ENCODE peak calls at places on chromosomes 5 and 9, in nine cellular contexts. U is keratinocyte, E is heart left ventricle, V is mucosa of descending colon, A is uterus, D is prostate gland, Z is spleen, O is HCT116, X is BJ. P is an unnamed sample. For H3K36me3, the result is how much of the 10 kb centered on the place peaks cover.

GRCh38 chr9:109238677-109239076 is 71.6 kb upstream of the FRRS1L start:
- DNase-seq in Z (no peak), O (no peak), U (no peak), X (no peak), E (no peak), D (no peak), V (no peak), A (no peak), P (no peak)

GRCh38 chr5:157343842-157344790 is 78.2 kb downstream of the CYFIP2 start:
- DNase-seq in X (no peak), V (no peak), A (no peak), Z (no peak), U (no peak), O (no peak), D (no peak), E (no peak), P (no peak)

GRCh38 chr5:21212026-21212425 is 1224.0 kb upstream of the CDH18 start:
- DNase-seq in V (no peak), O (no peak), Z (no peak), E (no peak), U (no peak), A (no peak), X (no peak), D (no peak), P (no peak)

GRCh38 chr5:6594066-6594465 is 38.8 kb downstream of the NSUN2 start:
- DNase-seq in U (no peak), A (no peak), V (no peak), E (no peak), Z (no peak), D (no peak), O (no peak), X (no peak), P (no peak)

GRCh38 chr5:141513021-141513626 is 24.2 kb downstream of the PCDHGC5 start:
- DNase-seq in V (peak), U (no peak), D (peak), X (no peak), E (peak), Z (peak), A (peak), O (no peak), P (no peak)

GRCh38 chr5:157486861-157487260 is 26.8 kb downstream of the NIPAL4 start:
- DNase-seq in E (no peak), A (no peak), V (no peak), D (no peak), U (no peak), X (no peak), O (no peak), Z (no peak), P (no peak)

GRCh38 chr5:93622240-93622885 is 39.3 kb downstream of the NR2F1 start:
- DNase-seq in X (no peak), O (no peak), E (no peak), V (no peak), D (no peak), U (no peak), A (no peak), Z (no peak), P (no peak)

GRCh38 chr5:130964238-130965192 is 200.5 kb downstream of the HINT1 start:
- DNase-seq in X (no peak), V (no peak), Z (no peak), D (no peak), O (no peak), A (no peak), U (no peak), E (no peak), P (no peak)

GRCh38 chr9:93677641-93678136 is 101.3 kb downstream of the PHF2 start:
- DNase-seq in O (no peak), X (no peak), Z (peak), V (peak), D (no peak), E (peak), A (peak), U (no peak), P (peak)

GRCh38 chr5:15959560-15960164 is 219.9 kb downstream of the MARCHF11 start:
- DNase-seq in X (no peak), O (no peak), D (no peak), A (no peak), U (no peak), Z (no peak), V (no peak), E (no peak), P (no peak)

GRCh38 chr9:136352682-136353081 is 10.9 kb downstream of the DNLZ start:
- DNase-seq in Z (no peak), A (peak), E (no peak), V (no peak), D (no peak), O (no peak), X (no peak), U (no peak), P (peak)

GRCh38 chr9:94907246-94907936 is 180.9 kb downstream of the AOPEP start:
- DNase-seq in X (no peak), D (no peak), V (no peak), E (no peak), U (no peak), A (no peak), O (no peak), Z (no peak), P (no peak)

GRCh38 chr9:131121346-131121745 is 4.0 kb upstream of the NUP214 start:
- DNase-seq in X (no peak), V (no peak), U (no peak), D (no peak), Z (no peak), O (no peak), E (no peak), A (no peak), P (no peak)

GRCh38 chr5:123344819-123345426 is 78.3 kb downstream of the CEP120 start:
- DNase-seq in A (no peak), D (peak), U (no peak), O (no peak), Z (no peak), X (no peak), E (no peak), V (no peak), P (no peak)

GRCh38 chr5:81750308-81751008 is 439 bp downstream of the SSBP2 start:
- DNase-seq in V (peak), E (no peak), U (no peak), A (no peak), Z (no peak), D (no peak), O (no peak), X (no peak), P (no peak)

GRCh38 chr5:152092580-152092979 is 167.9 kb upstream of the GLRA1 start:
- DNase-seq in O (no peak), A (no peak), E (no peak), U (no peak), Z (no peak), D (no peak), V (no peak), X (no peak), P (no peak)

GRCh38 chr5:135999396-136000139 is 29.2 kb upstream of the TGFBI start:
- DNase-seq in O (no peak), D (no peak), A (no peak), V (no peak), U (no peak), X (no peak), E (no peak), Z (no peak), P (no peak)

GRCh38 chr9:12698293-12698692 is 5.1 kb downstream of the TYRP1 start:
- DNase-seq in X (no peak), Z (no peak), U (no peak), O (no peak), E (no peak), V (no peak), D (no peak), A (no peak), P (no peak)

GRCh38 chr5:102090770-102091169 is 205.3 kb downstream of the SLCO4C1 start:
- DNase-seq in U (no peak), Z (no peak), A (no peak), D (no peak), X (no peak), V (no peak), O (peak), E (no peak), P (no peak)

GRCh38 chr5:93578813-93579560 is 2.0 kb downstream of the NR2F1-AS1 start:
- DNase-seq in O (no peak), A (peak), U (no peak), D (no peak), Z (no peak), V (peak), E (no peak), X (no peak), P (peak)

GRCh38 chr9:10488937-10489336 is 123.9 kb downstream of the PTPRD start:
- DNase-seq in V (no peak), X (no peak), D (no peak), U (no peak), A (no peak), O (no peak), Z (no peak), E (no peak), P (no peak)

GRCh38 chr9:112680731-112681402 is 37.0 kb downstream of the INIP start:
- DNase-seq in X (no peak), V (no peak), D (no peak), O (no peak), Z (no peak), U (no peak), A (no peak), E (no peak), P (no peak)

GRCh38 chr5:10489810-10490426 is 48.2 kb downstream of the ROPN1L start:
- DNase-seq in D (no peak), Z (peak), V (no peak), U (no peak), A (no peak), X (no peak), O (no peak), E (no peak), P (no peak)

GRCh38 chr5:1748271-1748670 is 51.4 kb downstream of the MRPL36 start:
- DNase-seq in V (no peak), E (peak), O (no peak), Z (peak), D (no peak), A (no peak), U (no peak), X (no peak), P (no peak)
- H3K36me3 ChIP-seq in V (under half), E (under half), O (under half), Z (under half), D (under half), A (under half), U (under half), X (under half), P (under half)

GRCh38 chr9:18865542-18865941 is 167.5 kb downstream of the SAXO1 start:
- DNase-seq in D (no peak), U (no peak), A (no peak), X (no peak), E (no peak), V (no peak), Z (no peak), O (no peak), P (no peak)

GRCh38 chr9:18857769-18858168 is 175.2 kb downstream of the SAXO1 start:
- DNase-seq in X (no peak), D (no peak), U (no peak), V (no peak), O (no peak), Z (no peak), A (no peak), E (no peak), P (no peak)

GRCh38 chr9:18863821-18864220 is 169.2 kb downstream of the SAXO1 start:
- DNase-seq in A (peak), E (no peak), D (no peak), O (no peak), V (no peak), U (no peak), Z (no peak), X (no peak), P (no peak)

GRCh38 chr9:18864516-18864915 is 168.5 kb downstream of the SAXO1 start:
- DNase-seq in E (no peak), D (no peak), O (no peak), A (no peak), U (no peak), X (no peak), Z (no peak), V (no peak), P (no peak)

DNA sequence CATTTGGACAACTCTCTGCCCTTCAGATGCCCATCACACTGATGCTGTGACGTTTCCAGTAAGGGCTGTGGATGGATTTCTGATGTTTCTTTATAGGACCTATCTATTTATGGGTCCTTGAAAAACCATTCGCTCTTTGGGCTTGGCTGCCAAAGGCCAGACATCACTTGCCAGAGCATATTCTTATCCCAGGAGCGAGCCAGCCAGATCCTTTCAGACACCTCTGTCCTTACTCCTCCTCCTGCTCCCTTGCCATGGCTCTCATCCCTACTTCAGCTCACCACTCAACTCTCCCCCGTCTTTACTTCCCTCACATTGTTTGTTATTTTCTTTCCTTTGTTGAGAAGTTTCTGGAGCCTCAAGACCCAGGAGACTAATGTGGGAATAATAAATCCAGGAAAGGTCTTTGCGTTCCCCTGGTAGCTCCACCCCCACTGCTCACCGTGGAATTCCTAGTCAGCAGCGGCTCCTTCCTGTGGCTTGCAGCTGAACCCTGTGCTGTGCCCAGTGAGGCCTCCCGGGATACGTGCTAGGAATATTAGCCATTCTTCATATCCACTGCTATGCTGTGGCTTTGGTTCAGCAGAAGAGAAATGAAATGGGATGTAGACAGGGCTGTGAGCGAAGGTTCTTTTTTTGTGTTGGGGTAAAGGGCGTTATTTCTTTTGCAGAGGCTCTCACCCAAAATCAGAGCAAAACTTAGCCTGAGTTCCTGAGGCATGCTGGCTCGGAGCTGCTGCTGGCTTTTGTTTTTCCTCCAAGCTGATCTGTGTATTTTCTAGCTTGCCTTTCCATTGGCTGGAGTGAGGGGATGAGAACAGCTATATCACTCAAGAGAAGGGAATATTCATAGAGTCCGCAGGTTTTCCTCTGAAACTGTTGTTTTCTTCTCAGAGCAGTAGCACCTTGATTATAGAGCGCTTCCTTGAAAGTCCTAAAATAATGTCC is 171.1 kb downstream of the SAXO1 start:
- DNase-seq in O (no peak), A (peak), V (no peak), U (no peak), E (peak), X (no peak), Z (no peak), D (no peak), P (no peak)
- TF ChIP-seq CTCF in O (no peak), A (no peak), V (no peak), U (no peak), E (no peak), X (no peak), Z (no peak), D (no peak), P (no peak)

GRCh38 chr9:91338681-91339080 is 23.0 kb downstream of the AUH start:
- DNase-seq in V (no peak), X (no peak), O (no peak), A (no peak), D (no peak), U (no peak), Z (no peak), E (no peak), P (no peak)
- H3K36me3 ChIP-seq in V (under half), X (under half), O (under half), A (under half), D (under half), U (under half), Z (under half), E (half or more), P (under half)

DNA sequence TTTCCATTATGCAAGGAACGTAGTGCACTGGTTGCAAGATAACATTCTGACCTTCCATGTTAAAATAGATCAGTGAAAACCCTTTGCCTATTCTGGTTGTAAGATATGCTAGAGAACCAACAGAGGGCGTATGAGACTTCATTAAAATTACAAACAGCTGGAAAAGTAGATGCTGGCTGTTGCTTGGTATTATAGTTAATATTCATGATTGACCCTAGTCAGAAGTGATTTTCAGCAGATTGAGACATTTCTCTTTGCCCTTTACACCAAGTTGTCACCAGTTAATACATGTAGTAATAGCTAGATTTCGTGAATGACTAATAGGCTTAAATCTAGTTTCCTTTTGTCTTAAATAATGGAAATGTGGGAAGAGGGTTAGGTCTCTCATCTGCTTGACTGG is 13.8 kb upstream of the FGF18 start:
- DNase-seq in O (no peak), Z (no peak), X (no peak), A (no peak), D (no peak), U (no peak), V (no peak), E (no peak), P (no peak)
- TF ChIP-seq CTCF in O (peak), Z (no peak), X (peak), A (no peak), D (peak), U (no peak), V (no peak), E (peak), P (no peak)

P was measured in lower lobe of right lung.